ENCODE peak calls at places on chromosome 9, in four cellular contexts. One of them, this sample, is unnamed.

GRCh38 chr9:122406264-122406890 is 35.6 kb downstream of the PTGS1 start:
- DNase-seq in H9: no peak
- DNase-seq in H1: no peak
- DNase-seq in IMR-90: no peak
- DNase-seq in this sample: no peak

GRCh38 chr9:88533951-88534455 is 975 bp upstream of the NXNL2 start:
- DNase-seq in H9: peak
- DNase-seq in IMR-90: peak
- DNase-seq in H1: peak
- DNase-seq in this sample: peak

GRCh38 chr9:69044226-69045219 is 9.0 kb downstream of the FXN start:
- DNase-seq in H9: peak
- DNase-seq in IMR-90: peak
- DNase-seq in H1: no peak
- DNase-seq in this sample: peak

GRCh38 chr9:33025572-33026347 is 687 bp downstream of the DNAJA1 start:
- DNase-seq in H1: peak
- DNase-seq in IMR-90: peak
- DNase-seq in H9: peak
- DNase-seq in this sample: peak

GRCh38 chr9:33393581-33393980 is 8.8 kb downstream of the AQP7 start:
- DNase-seq in H1: no peak
- DNase-seq in H9: no peak
- DNase-seq in IMR-90: no peak
- DNase-seq in this sample: no peak

GRCh38 chr9:16612627-16613026 is 257.8 kb downstream of the BNC2 start:
- DNase-seq in H9: no peak
- DNase-seq in IMR-90: peak
- DNase-seq in H1: no peak
- DNase-seq in this sample: no peak

GRCh38 chr9:13141629-13142028 is 137.9 kb downstream of the MPDZ start:
- DNase-seq in H1: no peak
- DNase-seq in H9: no peak
- DNase-seq in IMR-90: peak
- DNase-seq in this sample: no peak

GRCh38 chr9:125744616-125745387 is 2.4 kb upstream of the PBX3 start:
- DNase-seq in H1: no peak
- DNase-seq in H9: no peak
- DNase-seq in IMR-90: peak
- DNase-seq in this sample: no peak

DNA sequence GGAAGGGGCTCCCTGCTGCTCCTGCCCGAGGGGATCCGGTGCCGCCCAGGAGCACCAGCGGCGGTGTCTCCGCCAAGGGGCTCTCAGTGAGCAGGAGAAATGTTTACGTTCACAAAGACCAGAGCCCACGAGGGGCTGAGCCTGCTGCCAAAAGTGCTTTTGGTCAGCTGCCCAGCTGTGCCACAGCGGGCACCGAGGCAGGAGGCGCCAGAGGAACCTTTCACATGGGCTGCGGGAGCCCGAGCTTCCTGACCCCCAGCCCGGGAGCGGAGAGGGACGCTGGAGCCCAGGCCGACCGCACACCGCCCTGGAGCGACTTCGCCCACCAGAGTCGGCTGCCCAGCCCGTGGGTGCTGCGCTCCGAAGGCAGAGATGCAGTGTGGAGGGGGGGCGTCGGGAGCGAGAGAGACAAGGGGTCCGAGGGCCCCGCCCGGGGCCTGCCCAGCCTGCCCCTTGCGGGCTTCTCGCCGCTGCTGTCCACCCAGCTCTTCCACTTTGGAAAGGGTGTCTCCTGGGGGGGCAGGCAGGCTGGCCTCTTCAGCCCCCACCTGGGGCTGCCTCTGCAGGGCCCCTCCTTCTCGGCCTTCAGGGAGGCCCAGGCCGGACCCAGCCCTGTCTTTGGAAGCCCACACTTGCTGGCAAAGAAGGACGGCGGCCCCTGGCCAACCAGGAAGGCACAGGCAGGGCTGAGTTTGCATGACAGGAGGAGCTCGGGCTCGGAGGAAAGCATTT is 7.9 kb downstream of the PPP1R26 start:
- DNase-seq in H1: no peak
- DNase-seq in H9: no peak
- DNase-seq in IMR-90: no peak
- DNase-seq in this sample: no peak
- H3K23ac ChIP-seq in H1: no peak
- H3K23ac ChIP-seq in H9: no peak
- H3K23ac ChIP-seq in IMR-90: no peak
- H3K23ac ChIP-seq in this sample: no peak

GRCh38 chr9:19663554-19663953 is 125.3 kb downstream of the SLC24A2 start:
- DNase-seq in IMR-90: no peak
- DNase-seq in H1: no peak
- DNase-seq in H9: no peak
- DNase-seq in this sample: no peak
- H3K56ac ChIP-seq in IMR-90: no peak
- H3K56ac ChIP-seq in H1: no peak
- H3K56ac ChIP-seq in H9: no peak
- H3K56ac ChIP-seq in this sample: no peak

GRCh38 chr9:14722391-14723035 is at the start of gene CER1:
- DNase-seq in H9: peak
- DNase-seq in IMR-90: no peak
- DNase-seq in H1: peak
- DNase-seq in this sample: peak
- H3K23ac ChIP-seq in H9: no peak
- H3K23ac ChIP-seq in IMR-90: no peak
- H3K23ac ChIP-seq in H1: no peak
- H3K23ac ChIP-seq in this sample: no peak

DNA sequence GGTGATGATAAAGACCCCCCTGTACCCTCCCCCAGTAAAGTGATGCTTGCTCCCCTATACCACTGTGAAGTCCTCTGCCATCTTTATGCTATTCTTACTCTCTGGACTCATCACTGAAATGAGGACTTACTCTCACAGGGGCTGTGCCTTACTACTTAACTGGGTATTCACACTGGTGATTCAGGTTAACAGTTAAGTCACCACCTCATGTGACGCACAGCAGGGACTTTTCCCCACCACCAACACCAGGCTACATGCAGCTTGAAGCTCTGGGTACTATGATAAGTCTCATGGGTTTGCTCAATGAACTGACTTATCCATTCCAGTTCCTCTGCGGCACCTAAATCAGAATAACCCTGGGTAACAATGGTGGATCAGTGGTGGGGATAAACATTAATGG is 163.7 kb downstream of the ELAVL2 start:
- DNase-seq in H1: no peak
- DNase-seq in H9: no peak
- DNase-seq in IMR-90: no peak
- DNase-seq in this sample: peak
- H3K56ac ChIP-seq in H1: no peak
- H3K56ac ChIP-seq in H9: no peak
- H3K56ac ChIP-seq in IMR-90: no peak
- H3K56ac ChIP-seq in this sample: no peak

DNA sequence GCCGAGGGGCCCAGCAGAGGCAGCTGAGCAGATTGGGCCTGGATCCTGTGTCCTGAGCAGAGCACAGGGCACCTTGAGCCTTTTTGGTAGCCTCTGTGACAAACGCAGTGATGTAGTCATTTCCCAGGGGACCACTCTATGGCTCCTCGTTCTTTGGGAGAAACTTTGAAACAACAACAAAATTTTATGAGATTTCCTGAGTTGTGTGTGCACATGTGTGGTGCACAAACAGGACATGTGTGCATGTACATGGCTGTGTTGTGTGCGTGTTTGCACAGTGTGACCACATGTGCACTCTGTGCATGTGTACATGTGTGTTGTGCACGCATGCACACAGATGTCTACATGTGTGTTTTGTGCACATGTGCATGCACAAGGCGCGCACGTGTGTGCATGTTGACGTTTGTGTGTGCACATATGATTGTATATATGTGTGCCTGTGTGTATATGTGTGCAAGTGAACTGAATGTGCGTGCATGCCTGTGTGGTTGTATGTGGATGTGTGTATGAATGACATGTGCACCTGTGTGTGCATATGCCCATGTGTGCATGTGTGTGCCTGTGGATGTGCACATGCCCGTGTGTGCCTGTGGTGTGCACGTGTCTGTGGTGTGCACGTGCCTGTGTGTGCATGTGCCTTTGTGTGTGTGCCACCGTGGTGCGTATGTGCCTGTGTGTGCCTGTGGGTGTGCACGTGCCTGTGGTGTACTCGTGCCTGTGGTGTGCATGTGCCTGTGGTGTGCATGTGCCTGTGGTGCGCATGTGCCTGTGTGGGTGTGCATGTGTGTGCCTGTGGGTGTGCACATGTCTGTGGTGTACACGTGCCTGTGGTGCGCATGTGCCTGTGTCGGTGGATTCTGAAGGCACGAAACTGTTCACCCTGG is 221.6 kb downstream of the CACNA1B start:
- DNase-seq in H9: peak
- DNase-seq in H1: peak
- DNase-seq in IMR-90: no peak
- DNase-seq in this sample: no peak
- H3K23ac ChIP-seq in H9: no peak
- H3K23ac ChIP-seq in H1: no peak
- H3K23ac ChIP-seq in IMR-90: no peak
- H3K23ac ChIP-seq in this sample: no peak

GRCh38 chr9:92723801-92724323 is 40.8 kb downstream of the BICD2 start:
- DNase-seq in H1: peak
- DNase-seq in H9: no peak
- DNase-seq in IMR-90: no peak
- DNase-seq in this sample: no peak

GRCh38 chr9:92723299-92723625 is 41.4 kb downstream of the BICD2 start:
- DNase-seq in H1: no peak
- DNase-seq in H9: no peak
- DNase-seq in IMR-90: peak
- DNase-seq in this sample: no peak

GRCh38 chr9:92720807-92721535 is 43.7 kb downstream of the BICD2 start:
- DNase-seq in IMR-90: no peak
- DNase-seq in H9: no peak
- DNase-seq in H1: no peak
- DNase-seq in this sample: no peak

GRCh38 chr9:92721548-92721947 is 43.1 kb downstream of the BICD2 start:
- DNase-seq in H1: peak
- DNase-seq in IMR-90: no peak
- DNase-seq in H9: no peak
- DNase-seq in this sample: no peak

GRCh38 chr9:92722386-92723298 is 42.0 kb downstream of the BICD2 start:
- DNase-seq in IMR-90: no peak
- DNase-seq in H9: no peak
- DNase-seq in H1: peak
- DNase-seq in this sample: no peak
- H3K56ac ChIP-seq in IMR-90: no peak
- H3K56ac ChIP-seq in H9: no peak
- H3K56ac ChIP-seq in H1: no peak
- H3K56ac ChIP-seq in this sample: no peak